ENCODE peak calls at places on chromosome 1, in four cellular contexts. C is activated T-cell treated with anti-CD3 and anti-CD28 coated beads for 24 hours, T is GM04504, W is AG10803. P is an unnamed sample.

GRCh38 chr1:241658081-241658793 is 6.2 kb downstream of the WDR64 start:
- DNase-seq in W (peak), C (no peak), T (no peak), P (no peak)

GRCh38 chr1:228515200-228515834 is 28.1 kb downstream of the RNF187 start:
- DNase-seq in T (no peak), C (no peak), W (peak), P (no peak)

GRCh38 chr1:28129150-28129549 is 40.7 kb upstream of the EYA3 start:
- DNase-seq in T (no peak), W (peak), C (no peak), P (no peak)

GRCh38 chr1:84944767-84945486 is 51.9 kb upstream of the LPAR3 start:
- DNase-seq in C (peak), W (peak), T (peak), P (peak)

GRCh38 chr1:99784143-99784542 is 17.7 kb upstream of the FRRS1 start:
- DNase-seq in C (no peak), W (no peak), T (no peak), P (no peak)

GRCh38 chr1:232542633-232543032 is 87.3 kb downstream of the SIPA1L2 start:
- DNase-seq in W (no peak), T (no peak), C (no peak), P (no peak)

GRCh38 chr1:244780311-244780710 is 55.1 kb upstream of the COX20 start:
- DNase-seq in C (no peak), W (no peak), T (no peak), P (no peak)

GRCh38 chr1:92583821-92584760 is 97.4 kb upstream of the GFI1 start:
- DNase-seq in T (no peak), W (peak), C (no peak), P (no peak)

GRCh38 chr1:10514490-10515235 is 39.9 kb downstream of the PEX14 start:
- DNase-seq in W (peak), T (no peak), C (no peak), P (no peak)

GRCh38 chr1:41631971-41632370 is 147.5 kb upstream of the EDN2 start:
- DNase-seq in T (peak), C (no peak), W (peak), P (no peak)